ENCODE peak calls at places on chromosomes 5 and 9, in five cellular contexts. B is GM23248, L is fibroblast of lung, T is mesendoderm, W is H1. G is an unnamed sample.

GRCh38 chr5:150603491-150603890 is 37.0 kb upstream of the SYNPO start:
- DNase-seq in L (no peak), B (no peak), W (no peak), T (no peak), G (no peak)

GRCh38 chr5:59596586-59597348 is 296.8 kb downstream of the PDE4D start:
- DNase-seq in W (no peak), T (no peak), L (peak; percentile 81), B (peak; percentile 73), G (no peak)

GRCh38 chr9:111178361-111179043 is 140.2 kb upstream of the LPAR1 start:
- DNase-seq in B (peak; percentile 81), W (no peak), L (peak; percentile 92), T (no peak), G (no peak)

GRCh38 chr9:131276891-131277672 is 772 bp upstream of the FAM78A start:
- DNase-seq in L (no peak), B (peak; percentile 32), T (no peak), W (no peak), G (no peak)

GRCh38 chr5:164188733-164189148 is 683.3 kb downstream of the MAT2B start:
- DNase-seq in T (peak; percentile 19), B (no peak), W (no peak), L (no peak), G (no peak)

GRCh38 chr9:3548636-3549035 is 22.8 kb upstream of the RFX3 start:
- DNase-seq in W (no peak), L (no peak), T (no peak), B (no peak), G (no peak)

GRCh38 chr5:56414056-56414455 is 180.9 kb upstream of the ANKRD55 start:
- DNase-seq in T (no peak), L (peak; percentile 5), B (no peak), W (no peak), G (no peak)

GRCh38 chr9:74887041-74887980 is at the start of gene TRPM6:
- DNase-seq in W (peak; percentile 73), T (peak; percentile 89), B (peak; percentile 79), L (peak; percentile 82), G (no peak)

GRCh38 chr5:176359658-176360057 is 1.9 kb downstream of the KIAA1191 start:
- DNase-seq in L (peak; percentile 62), W (no peak), B (peak; percentile 30), T (no peak), G (no peak)

GRCh38 chr5:114360816-114361723 is 800 bp upstream of the KCNN2 start:
- DNase-seq in B (no peak), W (peak; percentile 86), T (peak; percentile 87), L (peak; percentile 45), G (no peak)

GRCh38 chr9:97790542-97790941 is 62.5 kb upstream of the FOXE1 start:
- DNase-seq in T (no peak), W (no peak), L (no peak), B (no peak), G (no peak)

GRCh38 chr5:152632380-152632779 is 227.3 kb upstream of the NMUR2 start:
- DNase-seq in T (no peak), W (no peak), L (no peak), B (no peak), G (no peak)

GRCh38 chr5:11918463-11919045 is 14.3 kb upstream of the CTNND2 start:
- DNase-seq in L (no peak), W (no peak), T (no peak), B (no peak), G (no peak)

GRCh38 chr5:122493776-122494518 is 181.9 kb downstream of the SNCAIP start:
- DNase-seq in L (no peak), B (no peak), W (no peak), T (no peak), G (no peak)

GRCh38 chr9:75885652-75886051 is 4.8 kb upstream of the PCSK5 start:
- DNase-seq in T (no peak), B (peak; percentile 56), W (no peak), L (no peak), G (no peak)

GRCh38 chr9:12878342-12878978 is 103.6 kb downstream of the LURAP1L start:
- DNase-seq in L (peak; percentile 49), W (no peak), B (peak; percentile 3), T (peak; percentile 4), G (no peak)

GRCh38 chr9:93268551-93269314 is 84.8 kb downstream of the WNK2 start:
- DNase-seq in L (no peak), T (no peak), B (no peak), W (no peak), G (no peak)

GRCh38 chr5:32001722-32002121 is 172.4 kb downstream of the GOLPH3 start:
- DNase-seq in T (no peak), B (no peak), L (no peak), W (no peak), G (no peak)

GRCh38 chr9:4575997-4576396 is 85.7 kb downstream of the SLC1A1 start:
- DNase-seq in L (no peak), W (no peak), B (no peak), T (no peak), G (no peak)
- H3K9ac ChIP-seq in L (no peak overlapping the region), W (no peak overlapping the region), B (no peak overlapping the region), T (no peak overlapping the region), G (no peak overlapping the region)

GRCh38 chr9:99954108-99954507 is 47.7 kb downstream of the STX17 start:
- DNase-seq in W (no peak), T (no peak), L (no peak), B (no peak), G (no peak)

GRCh38 chr9:99955606-99956005 is 49.2 kb downstream of the STX17 start:
- DNase-seq in L (no peak), B (no peak), T (no peak), W (no peak), G (no peak)

GRCh38 chr9:99948896-99949295 is 42.4 kb downstream of the STX17 start:
- DNase-seq in L (no peak), B (no peak), T (no peak), W (no peak), G (no peak)

DNA sequence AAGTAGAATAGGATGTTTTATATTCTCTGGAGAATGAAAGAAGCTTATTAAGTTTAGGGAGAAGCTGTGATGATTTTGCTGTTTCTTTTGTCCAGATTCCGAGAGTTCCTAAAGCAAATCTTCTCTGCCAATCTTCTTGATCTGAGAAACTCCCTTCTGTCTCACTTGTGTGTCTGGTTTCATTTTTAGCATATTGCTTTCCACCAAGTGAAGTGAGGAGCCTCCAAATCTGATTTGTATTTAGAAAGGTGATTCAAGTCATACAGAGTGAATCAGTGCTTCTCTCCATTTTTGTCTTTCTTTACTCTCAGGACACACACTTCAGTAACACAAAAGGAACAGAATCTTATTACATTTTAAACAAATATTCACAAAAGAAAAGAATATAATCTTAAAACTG is 48.4 kb downstream of the STX17 start:
- DNase-seq in T (no peak), W (no peak), B (no peak), L (no peak), G (no peak)
- H3K4me2 ChIP-seq in T (no peak overlapping the region), W (no peak overlapping the region), B (no peak overlapping the region), L (no peak overlapping the region), G (no peak overlapping the region)

DNA sequence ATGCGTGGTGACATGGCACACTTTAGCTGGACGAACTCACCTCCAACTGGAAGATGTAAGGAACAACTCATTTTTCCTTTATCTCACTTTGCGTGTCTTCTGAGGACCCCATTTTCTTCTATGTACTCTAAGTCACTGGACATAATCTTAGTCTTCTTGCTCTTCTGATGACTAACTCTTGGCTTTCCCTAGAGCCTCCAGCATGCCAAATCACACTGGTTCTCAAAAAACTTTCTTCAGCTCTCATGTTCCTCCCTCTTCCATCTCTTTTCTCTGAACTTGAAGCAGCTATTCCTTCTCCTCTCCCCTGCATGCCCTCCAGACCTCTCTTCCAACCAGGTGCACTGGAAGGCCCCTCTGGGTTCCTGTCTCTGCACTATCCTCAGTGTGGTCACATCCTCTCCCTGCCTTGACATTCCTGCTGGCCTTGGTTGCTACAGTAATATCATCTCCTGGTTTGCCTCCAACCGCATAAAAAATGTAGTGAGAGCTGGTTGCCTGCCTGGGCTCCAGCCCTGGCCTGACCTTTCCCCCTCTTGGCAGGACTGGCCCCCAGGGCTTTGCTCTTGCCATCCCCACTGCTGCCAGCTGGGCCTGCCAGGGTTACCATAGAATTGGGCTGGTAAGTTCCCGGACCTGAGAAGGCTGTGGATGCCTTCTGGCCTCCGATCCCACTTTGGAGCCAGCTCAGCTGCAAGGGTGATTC is 44.8 kb upstream of the BNC2 start:
- DNase-seq in T (no peak), W (no peak), B (peak; percentile 54), L (no peak), G (no peak)
- H3K9ac ChIP-seq in T (no peak overlapping the region), W (no peak overlapping the region), B (no peak overlapping the region), L (no peak overlapping the region), G (no peak overlapping the region)

GRCh38 chr5:6601271-6601670 is 31.6 kb downstream of the NSUN2 start:
- DNase-seq in T (no peak), L (no peak), B (no peak), W (no peak), G (no peak)

GRCh38 chr5:6602441-6602840 is 30.4 kb downstream of the NSUN2 start:
- DNase-seq in B (no peak), L (no peak), T (no peak), W (no peak), G (no peak)

GRCh38 chr5:6598351-6598900 is 34.4 kb downstream of the NSUN2 start:
- DNase-seq in B (peak; percentile 70), L (peak; percentile 50), W (no peak), T (no peak), G (no peak)

GRCh38 chr5:6597557-6597956 is 35.3 kb downstream of the NSUN2 start:
- DNase-seq in B (no peak), T (no peak), L (no peak), W (no peak), G (no peak)

GRCh38 chr5:6599739-6600138 is 33.1 kb downstream of the NSUN2 start:
- DNase-seq in W (no peak), L (no peak), T (no peak), B (no peak), G (no peak)
- H3K4me2 ChIP-seq in W (no peak overlapping the region), L (no peak overlapping the region), T (no peak overlapping the region), B (no peak overlapping the region), G (no peak overlapping the region)

DNA sequence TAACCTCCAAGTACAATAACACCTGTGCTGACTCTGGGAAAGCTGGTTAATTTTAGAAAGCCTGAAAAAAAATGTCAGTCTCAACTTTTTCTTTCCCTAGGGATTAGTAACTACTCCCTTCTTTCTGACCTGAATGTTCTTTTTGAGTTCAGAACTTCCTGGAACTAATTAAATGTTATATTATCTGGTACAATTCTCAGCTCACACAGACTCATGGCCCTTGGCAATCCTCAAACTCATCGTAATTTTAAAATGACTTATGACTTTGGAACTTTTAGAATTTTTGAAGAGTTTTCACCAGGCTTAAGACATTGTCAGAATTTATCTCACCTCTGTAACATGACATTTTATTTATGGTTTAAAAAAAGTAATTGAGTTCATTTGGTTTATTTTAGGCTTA is 315.0 kb downstream of the FER start:
- DNase-seq in L (no peak), W (no peak), T (no peak), B (peak; percentile 64), G (no peak)
- H3K9ac ChIP-seq in L (no peak overlapping the region), W (no peak overlapping the region), T (no peak overlapping the region), B (peak overlapping the region; percentile 15), G (no peak overlapping the region)

G was measured in keratinocyte.